ENCODE peak calls at places on chromosomes 12 and 14, in ten cellular contexts. M is OCI-LY7; I is nephron progenitor cell; E is left lung; P is GM13976; L is neural crest cell; R is MM.1S; D is cardiac muscle cell; K is CD4-positive, alpha-beta T cell; C is dorsolateral prefrontal cortex. B is an unnamed sample.

GRCh38 chr12:48980953-48981756 is 3.0 kb downstream of the WNT1 start:
- DNase-seq in D (no peak), L (no peak), I (no peak), K (no peak), P (peak), E (peak), R (no peak), M (no peak), C (peak), B (peak)

GRCh38 chr12:6222009-6222702 is 22.0 kb downstream of the CD9 start:
- DNase-seq in D (no peak), E (no peak), R (no peak), C (no peak), L (no peak), K (no peak), I (no peak), M (no peak), P (no peak), B (no peak)

GRCh38 chr12:66066071-66066928 is 64.2 kb downstream of the LLPH start:
- DNase-seq in M (no peak), C (no peak), I (no peak), E (no peak), K (no peak), R (peak), D (peak), L (no peak), P (no peak), B (peak)

GRCh38 chr12:43988838-43989560 is 153.1 kb downstream of the TMEM117 start:
- DNase-seq in I (no peak), L (no peak), D (no peak), M (no peak), P (peak), K (no peak), R (peak), C (no peak), E (no peak), B (no peak)

GRCh38 chr12:108846320-108846719 is 11.1 kb downstream of the SSH1 start:
- DNase-seq in R (no peak), M (no peak), E (no peak), K (no peak), P (no peak), I (no peak), D (no peak), C (peak), L (no peak), B (no peak)

GRCh38 chr12:56931474-56931978 is 2.7 kb downstream of the SDR9C7 start:
- DNase-seq in E (no peak), I (no peak), L (peak), D (peak), C (no peak), R (no peak), K (no peak), M (peak), P (peak), B (peak)

GRCh38 chr14:24249230-24250021 is 7.0 kb upstream of the TINF2 start:
- DNase-seq in L (no peak), D (no peak), C (no peak), R (no peak), P (no peak), I (no peak), K (no peak), M (no peak), E (no peak), B (no peak)

GRCh38 chr14:100692859-100693558 is 33.7 kb upstream of the DLK1 start:
- DNase-seq in M (no peak), D (no peak), K (no peak), P (no peak), C (no peak), E (peak), I (no peak), L (no peak), R (no peak), B (no peak)

GRCh38 chr14:72513994-72514659 is 379.8 kb downstream of the DPF3 start:
- DNase-seq in R (peak), C (no peak), K (no peak), I (peak), P (no peak), M (peak), E (no peak), L (no peak), D (peak), B (no peak)

GRCh38 chr14:44961151-44961729 is 507 bp downstream of the KLHL28 start:
- DNase-seq in M (peak), C (peak), I (peak), L (peak), D (peak), R (peak), P (peak), K (peak), E (peak), B (peak)

GRCh38 chr12:12338528-12339168 is 11.4 kb downstream of the MANSC1 start:
- DNase-seq in P (no peak), C (no peak), D (no peak), R (no peak), I (no peak), L (no peak), E (no peak), K (no peak), M (no peak), B (no peak)

GRCh38 chr14:104142136-104143041 is 4.0 kb downstream of the KIF26A start:
- DNase-seq in P (no peak), L (no peak), D (no peak), C (no peak), R (no peak), K (no peak), E (peak), I (no peak), M (no peak), B (no peak)

GRCh38 chr12:4518106-4518728 is 20.5 kb upstream of the RAD51AP1 start:
- DNase-seq in E (no peak), P (no peak), I (no peak), K (no peak), C (no peak), M (no peak), L (no peak), R (no peak), D (no peak), B (no peak)

GRCh38 chr14:22487401-22487800 is 101.6 kb downstream of the DAD1 start:
- DNase-seq in D (no peak), E (no peak), R (no peak), C (no peak), L (no peak), K (no peak), M (no peak), P (no peak), I (no peak), B (no peak)

GRCh38 chr12:91778938-91779400 is 366.7 kb downstream of the BTG1 start:
- DNase-seq in K (peak), L (no peak), D (no peak), C (no peak), P (peak), M (no peak), E (no peak), I (peak), R (peak), B (peak)

GRCh38 chr12:118455327-118455726 is 79.0 kb downstream of the SUDS3 start:
- DNase-seq in K (no peak), C (no peak), D (no peak), E (no peak), P (no peak), I (no peak), R (no peak), M (no peak), L (no peak), B (no peak)

GRCh38 chr12:124109760-124110159 is 136.7 kb downstream of the ZNF664 start:
- DNase-seq in P (peak), E (no peak), D (no peak), R (peak), K (no peak), C (no peak), M (peak), I (no peak), L (no peak), B (peak)

GRCh38 chr12:34604631-34605509 is 582.6 kb downstream of the ALG10 start:
- DNase-seq in I (no peak), D (no peak), E (peak), K (no peak), L (no peak), R (no peak), P (peak), C (no peak), M (no peak), B (no peak)

GRCh38 chr12:55727643-55728184 is 1.1 kb downstream of the CD63 start:
- DNase-seq in R (no peak), I (no peak), E (no peak), K (no peak), L (no peak), D (no peak), C (no peak), M (no peak), P (no peak), B (no peak)

GRCh38 chr12:59717436-59717835 is 121.6 kb downstream of the SLC16A7 start:
- DNase-seq in E (no peak), D (no peak), I (no peak), K (no peak), P (no peak), R (no peak), L (no peak), C (no peak), M (no peak), B (no peak)

GRCh38 chr12:120156315-120157259 is 37.9 kb downstream of the GCN1 start:
- DNase-seq in P (no peak), E (no peak), I (no peak), R (no peak), C (no peak), M (no peak), K (no peak), D (no peak), L (no peak), B (no peak)

GRCh38 chr12:104986022-104986941 is at the start of gene NOPCHAP1:
- DNase-seq in C (peak), D (peak), E (peak), P (peak), K (peak), L (peak), M (peak), I (peak), R (peak), B (peak)

GRCh38 chr12:76649091-76649490 is 89.5 kb upstream of the OSBPL8 start:
- DNase-seq in R (no peak), P (no peak), D (no peak), C (no peak), I (no peak), M (no peak), K (no peak), E (no peak), L (no peak), B (no peak)

GRCh38 chr12:3882896-3883564 is 9.8 kb upstream of the PARP11 start:
- DNase-seq in C (no peak), R (peak), D (peak), K (no peak), L (no peak), M (peak), P (peak), E (no peak), I (no peak), B (no peak)

GRCh38 chr12:93176166-93176565 is 201.6 kb upstream of the NUDT4 start:
- DNase-seq in L (no peak), D (no peak), R (no peak), E (no peak), M (no peak), K (no peak), C (no peak), I (no peak), P (no peak), B (no peak)

GRCh38 chr12:1346126-1346525 is 248.3 kb downstream of the FBXL14 start:
- DNase-seq in K (no peak), C (no peak), P (no peak), D (no peak), E (no peak), I (no peak), R (no peak), L (no peak), M (no peak), B (no peak)

DNA sequence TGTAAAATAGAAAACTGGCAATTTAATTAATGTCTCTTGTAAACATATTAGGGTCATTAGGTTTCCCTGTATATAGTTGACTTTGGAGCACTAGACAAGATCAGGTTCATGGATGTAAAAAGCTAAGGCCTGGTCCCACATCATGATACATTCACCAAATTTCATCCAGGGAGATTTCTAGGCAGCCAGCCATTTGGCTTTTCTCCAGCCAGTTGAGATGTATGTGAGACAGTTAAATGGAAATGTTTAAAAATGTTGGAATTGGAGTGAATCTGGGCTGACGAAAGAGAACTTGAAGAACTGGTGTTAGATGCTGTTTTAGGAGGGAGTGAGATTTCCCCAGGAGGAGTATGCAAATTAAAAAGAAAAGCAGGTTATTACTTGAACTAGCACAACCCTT is 41.8 kb upstream of the CLEC14A start:
- DNase-seq in D (no peak), C (peak), L (no peak), E (no peak), M (no peak), K (no peak), P (no peak), R (no peak), I (no peak), B (no peak)
- TF ChIP-seq CTCF in D (no peak), C (no peak), L (no peak), E (no peak), M (no peak), K (no peak), P (no peak), R (no peak), I (no peak), B (no peak)

GRCh38 chr14:78785265-78785664 is 615.1 kb downstream of the NRXN3 start:
- DNase-seq in C (peak), D (no peak), L (no peak), P (no peak), E (no peak), I (no peak), M (no peak), R (no peak), K (no peak), B (no peak)

GRCh38 chr14:78788467-78789360 is 618.5 kb downstream of the NRXN3 start:
- DNase-seq in I (no peak), D (no peak), M (no peak), C (no peak), L (no peak), E (no peak), K (no peak), R (no peak), P (no peak), B (no peak)

DNA sequence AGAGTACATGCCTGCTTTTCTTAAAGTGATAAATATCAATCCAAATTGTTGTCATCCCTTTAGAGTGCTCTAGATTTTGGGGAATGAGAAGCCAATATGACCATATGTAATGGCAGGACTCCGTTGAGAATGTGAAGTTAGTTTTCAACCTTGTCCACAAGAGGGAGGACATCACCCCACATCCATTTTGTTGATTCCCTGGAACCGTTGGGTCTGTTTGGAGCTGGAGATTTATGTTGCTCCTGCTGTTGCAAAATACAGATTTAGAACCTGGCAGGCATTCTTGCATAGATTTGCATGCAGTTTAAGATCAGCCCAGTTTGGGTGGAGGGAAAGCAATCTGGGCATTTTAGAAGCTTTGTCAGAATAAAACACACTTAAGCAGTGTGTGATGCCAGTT is 620.1 kb downstream of the NRXN3 start:
- DNase-seq in P (no peak), E (no peak), I (no peak), K (no peak), M (no peak), R (no peak), D (peak), C (peak), L (no peak), B (no peak)
- TF ChIP-seq CTCF in P (no peak), E (no peak), I (no peak), K (no peak), M (peak), R (no peak), D (no peak), C (peak), L (peak), B (no peak)

GRCh38 chr14:75495399-75495798 is 26.9 kb upstream of the BATF start:
- DNase-seq in R (no peak), C (no peak), I (no peak), D (no peak), E (no peak), M (no peak), K (no peak), L (no peak), P (no peak), B (no peak)
- TF ChIP-seq CTCF in R (no peak), C (no peak), I (no peak), D (no peak), E (no peak), M (no peak), K (no peak), L (no peak), P (no peak), B (no peak)

GRCh38 chr14:106610691-106611090 is 1084.3 kb downstream of the TMEM121 start:
- DNase-seq in L (no peak), P (no peak), I (no peak), D (no peak), M (no peak), K (no peak), R (no peak), E (no peak), C (no peak), B (no peak)

GRCh38 chr14:106606936-106607335 is 1080.6 kb downstream of the TMEM121 start:
- DNase-seq in M (no peak), K (no peak), E (no peak), L (no peak), R (no peak), D (no peak), C (no peak), I (no peak), P (no peak), B (no peak)

DNA sequence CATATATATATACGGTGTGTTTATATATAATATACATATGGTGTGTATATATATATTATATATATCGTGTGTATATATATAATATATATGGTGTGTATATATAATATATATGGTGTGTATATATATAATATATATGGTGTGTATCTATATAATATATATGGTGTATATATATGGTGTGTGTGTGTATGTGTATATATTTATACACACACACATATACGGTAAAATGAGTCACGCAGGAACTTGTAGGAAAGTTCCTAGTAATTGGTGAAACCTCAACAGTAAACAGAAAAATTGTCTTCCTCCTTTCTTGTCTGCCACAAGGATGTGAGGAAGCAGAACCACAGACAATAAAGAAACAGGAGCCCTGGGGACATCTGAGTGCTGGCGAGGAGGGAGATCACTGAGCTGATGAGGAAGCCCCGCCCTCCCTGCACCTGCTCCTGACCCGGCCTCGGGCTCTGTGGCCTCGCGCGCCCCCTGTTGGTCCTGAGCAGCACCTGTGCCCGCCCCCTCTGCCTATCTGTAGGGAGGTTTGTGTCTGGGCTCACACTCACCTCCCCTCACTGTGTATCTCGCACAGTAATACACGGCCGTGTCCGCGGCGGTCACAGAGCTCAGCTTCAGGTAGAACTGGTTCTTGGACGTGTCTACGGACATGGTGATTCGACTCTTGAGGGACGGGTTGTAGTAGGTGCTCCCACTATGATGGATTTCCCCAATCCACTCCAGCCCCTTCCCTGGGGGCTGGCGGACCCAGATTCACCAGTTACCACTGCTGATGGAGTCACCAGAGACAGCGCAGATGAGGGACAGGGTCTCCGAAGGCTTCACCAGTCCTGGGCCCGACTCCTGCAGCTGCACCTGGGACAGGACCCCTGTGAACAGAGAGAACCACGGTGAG is 1079.4 kb downstream of the TMEM121 start:
- DNase-seq in R (peak), C (no peak), I (no peak), L (no peak), P (peak), E (peak), D (no peak), M (peak), K (peak), B (peak)
- TF ChIP-seq CTCF in R (peak), C (no peak), I (no peak), L (no peak), P (peak), E (peak), D (no peak), M (peak), K (peak), B (peak)

GRCh38 chr12:130683080-130683479 is 33.0 kb downstream of the RIMBP2 start:
- DNase-seq in R (no peak), C (no peak), L (no peak), D (no peak), M (no peak), P (no peak), E (no peak), I (no peak), K (no peak), B (no peak)
- TF ChIP-seq CTCF in R (no peak), C (no peak), L (no peak), D (no peak), M (no peak), P (no peak), E (no peak), I (no peak), K (no peak), B (no peak)

DNA sequence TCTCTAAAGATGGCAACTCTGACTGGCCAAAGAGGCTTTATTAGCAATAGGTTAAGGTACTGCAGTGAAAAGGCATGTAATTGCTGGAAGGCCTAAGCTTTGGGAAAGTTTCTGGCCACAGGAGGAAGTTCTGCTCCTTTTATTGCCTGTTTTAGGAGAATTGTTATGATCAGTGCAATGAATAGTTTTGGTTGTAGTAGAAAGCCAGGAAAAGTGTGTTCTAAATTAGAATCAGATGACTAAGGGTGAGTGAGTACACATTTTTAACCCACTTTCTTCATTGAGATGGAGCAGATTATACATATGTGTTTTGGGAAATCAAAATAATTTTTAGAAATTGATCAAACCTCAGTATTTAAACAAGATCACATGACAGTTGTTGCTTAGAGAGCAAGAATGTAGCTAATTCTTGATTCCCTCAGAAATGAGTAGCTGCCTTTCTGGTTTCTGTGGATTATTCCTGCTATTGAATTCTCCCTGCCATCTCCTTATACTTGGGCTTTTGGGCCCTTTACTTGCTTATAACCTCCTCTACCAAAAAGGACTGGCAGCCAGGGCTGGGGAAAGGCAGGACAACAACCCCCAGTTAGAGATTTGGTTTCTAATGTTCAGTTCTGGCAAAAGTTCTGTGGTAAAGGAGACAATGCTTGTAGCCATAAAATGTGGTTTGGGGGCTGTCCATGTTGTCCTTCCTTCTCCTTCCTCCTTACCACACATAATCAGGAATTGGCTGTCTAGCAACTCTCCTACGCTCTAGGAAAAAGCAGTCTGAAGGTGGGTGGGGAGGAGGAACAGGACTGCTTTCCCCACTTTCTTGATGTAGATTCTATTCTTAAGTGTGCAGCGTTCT is 217.1 kb downstream of the SLC38A4 start:
- DNase-seq in M (no peak), D (no peak), E (no peak), C (no peak), L (no peak), K (no peak), I (no peak), R (no peak), P (no peak), B (no peak)
- TF ChIP-seq CTCF in M (no peak), D (no peak), E (no peak), C (no peak), L (no peak), K (no peak), I (no peak), R (no peak), P (no peak), B (no peak)

B was measured in activated CD8-positive, alpha-beta T cell treated with anti-CD3 and anti-CD28 coated beads for 36 hours.